ENCODE peak calls at places on chromosome 1, in eight cellular contexts. One of them, this sample, is unnamed.

GRCh38 chr1:162922196-162922595 is 61.2 kb upstream of the CCDC190 start:
- DNase-seq in CD4-positive, CD25-positive, alpha-beta regulatory T cell: no peak
- DNase-seq in Kasumi-1: no peak
- DNase-seq in head of caudate nucleus: no peak
- DNase-seq in stimulated activated CD8-positive, alpha-beta memory T cell treated with anti-CD3 and anti-CD28 coated beads, Interleukin-2, amount 100 ng/mL, for 48 hours: no peak
- DNase-seq in stimulated activated CD4-positive, alpha-beta T cell treated with anti-CD3 and anti-CD28 coated beads, TNF-alpha, amount 100 ng/mL, for 4 hours: no peak
- DNase-seq in Calu3: no peak
- DNase-seq in activated T-helper 9 cell treated with anti-CD3 and anti-CD28 coated beads, Interleukin-2, amount 50 U/mL, for 16 hours: no peak
- DNase-seq in this sample: no peak

GRCh38 chr1:162035241-162035640 is 11.6 kb upstream of the OLFML2B start:
- DNase-seq in CD4-positive, CD25-positive, alpha-beta regulatory T cell: no peak
- DNase-seq in Kasumi-1: no peak
- DNase-seq in head of caudate nucleus: no peak
- DNase-seq in stimulated activated CD8-positive, alpha-beta memory T cell treated with anti-CD3 and anti-CD28 coated beads, Interleukin-2, amount 100 ng/mL, for 48 hours: no peak
- DNase-seq in stimulated activated CD4-positive, alpha-beta T cell treated with anti-CD3 and anti-CD28 coated beads, TNF-alpha, amount 100 ng/mL, for 4 hours: no peak
- DNase-seq in Calu3: peak
- DNase-seq in activated T-helper 9 cell treated with anti-CD3 and anti-CD28 coated beads, Interleukin-2, amount 50 U/mL, for 16 hours: no peak
- DNase-seq in this sample: peak

GRCh38 chr1:55912438-55912837 is 666.9 kb downstream of the PLPP3 start:
- DNase-seq in CD4-positive, CD25-positive, alpha-beta regulatory T cell: no peak
- DNase-seq in Kasumi-1: no peak
- DNase-seq in head of caudate nucleus: no peak
- DNase-seq in stimulated activated CD8-positive, alpha-beta memory T cell treated with anti-CD3 and anti-CD28 coated beads, Interleukin-2, amount 100 ng/mL, for 48 hours: no peak
- DNase-seq in stimulated activated CD4-positive, alpha-beta T cell treated with anti-CD3 and anti-CD28 coated beads, TNF-alpha, amount 100 ng/mL, for 4 hours: no peak
- DNase-seq in Calu3: no peak
- DNase-seq in activated T-helper 9 cell treated with anti-CD3 and anti-CD28 coated beads, Interleukin-2, amount 50 U/mL, for 16 hours: no peak
- DNase-seq in this sample: no peak

GRCh38 chr1:23399229-23399628 is 25.3 kb downstream of the TCEA3 start:
- DNase-seq in CD4-positive, CD25-positive, alpha-beta regulatory T cell: no peak
- DNase-seq in Kasumi-1: no peak
- DNase-seq in head of caudate nucleus: no peak
- DNase-seq in stimulated activated CD8-positive, alpha-beta memory T cell treated with anti-CD3 and anti-CD28 coated beads, Interleukin-2, amount 100 ng/mL, for 48 hours: no peak
- DNase-seq in stimulated activated CD4-positive, alpha-beta T cell treated with anti-CD3 and anti-CD28 coated beads, TNF-alpha, amount 100 ng/mL, for 4 hours: no peak
- DNase-seq in Calu3: no peak
- DNase-seq in activated T-helper 9 cell treated with anti-CD3 and anti-CD28 coated beads, Interleukin-2, amount 50 U/mL, for 16 hours: no peak
- DNase-seq in this sample: no peak

GRCh38 chr1:33986389-33987095 is 122.7 kb downstream of the HMGB4 start:
- DNase-seq in CD4-positive, CD25-positive, alpha-beta regulatory T cell: no peak
- DNase-seq in Kasumi-1: no peak
- DNase-seq in head of caudate nucleus: peak
- DNase-seq in stimulated activated CD8-positive, alpha-beta memory T cell treated with anti-CD3 and anti-CD28 coated beads, Interleukin-2, amount 100 ng/mL, for 48 hours: no peak
- DNase-seq in stimulated activated CD4-positive, alpha-beta T cell treated with anti-CD3 and anti-CD28 coated beads, TNF-alpha, amount 100 ng/mL, for 4 hours: no peak
- DNase-seq in Calu3: no peak
- DNase-seq in activated T-helper 9 cell treated with anti-CD3 and anti-CD28 coated beads, Interleukin-2, amount 50 U/mL, for 16 hours: no peak
- DNase-seq in this sample: peak

GRCh38 chr1:3170566-3171453 is 101.8 kb downstream of the PRDM16 start:
- DNase-seq in CD4-positive, CD25-positive, alpha-beta regulatory T cell: no peak
- DNase-seq in Kasumi-1: no peak
- DNase-seq in head of caudate nucleus: peak
- DNase-seq in stimulated activated CD8-positive, alpha-beta memory T cell treated with anti-CD3 and anti-CD28 coated beads, Interleukin-2, amount 100 ng/mL, for 48 hours: no peak
- DNase-seq in stimulated activated CD4-positive, alpha-beta T cell treated with anti-CD3 and anti-CD28 coated beads, TNF-alpha, amount 100 ng/mL, for 4 hours: no peak
- DNase-seq in Calu3: peak
- DNase-seq in activated T-helper 9 cell treated with anti-CD3 and anti-CD28 coated beads, Interleukin-2, amount 50 U/mL, for 16 hours: no peak
- DNase-seq in this sample: no peak

GRCh38 chr1:166040223-166040622 is 126.6 kb downstream of the FAM78B start:
- DNase-seq in CD4-positive, CD25-positive, alpha-beta regulatory T cell: no peak
- DNase-seq in Kasumi-1: no peak
- DNase-seq in head of caudate nucleus: no peak
- DNase-seq in stimulated activated CD8-positive, alpha-beta memory T cell treated with anti-CD3 and anti-CD28 coated beads, Interleukin-2, amount 100 ng/mL, for 48 hours: no peak
- DNase-seq in stimulated activated CD4-positive, alpha-beta T cell treated with anti-CD3 and anti-CD28 coated beads, TNF-alpha, amount 100 ng/mL, for 4 hours: no peak
- DNase-seq in Calu3: no peak
- DNase-seq in activated T-helper 9 cell treated with anti-CD3 and anti-CD28 coated beads, Interleukin-2, amount 50 U/mL, for 16 hours: no peak
- DNase-seq in this sample: peak

GRCh38 chr1:22039594-22040347 is 12.7 kb upstream of the CDC42 start:
- DNase-seq in CD4-positive, CD25-positive, alpha-beta regulatory T cell: peak
- DNase-seq in Kasumi-1: peak
- DNase-seq in head of caudate nucleus: no peak
- DNase-seq in stimulated activated CD8-positive, alpha-beta memory T cell treated with anti-CD3 and anti-CD28 coated beads, Interleukin-2, amount 100 ng/mL, for 48 hours: peak
- DNase-seq in stimulated activated CD4-positive, alpha-beta T cell treated with anti-CD3 and anti-CD28 coated beads, TNF-alpha, amount 100 ng/mL, for 4 hours: peak
- DNase-seq in Calu3: peak
- DNase-seq in activated T-helper 9 cell treated with anti-CD3 and anti-CD28 coated beads, Interleukin-2, amount 50 U/mL, for 16 hours: peak
- DNase-seq in this sample: peak

GRCh38 chr1:84587099-84587498 is 12.9 kb upstream of the CTBS start:
- DNase-seq in CD4-positive, CD25-positive, alpha-beta regulatory T cell: no peak
- DNase-seq in Kasumi-1: no peak
- DNase-seq in head of caudate nucleus: no peak
- DNase-seq in stimulated activated CD8-positive, alpha-beta memory T cell treated with anti-CD3 and anti-CD28 coated beads, Interleukin-2, amount 100 ng/mL, for 48 hours: no peak
- DNase-seq in stimulated activated CD4-positive, alpha-beta T cell treated with anti-CD3 and anti-CD28 coated beads, TNF-alpha, amount 100 ng/mL, for 4 hours: no peak
- DNase-seq in Calu3: no peak
- DNase-seq in activated T-helper 9 cell treated with anti-CD3 and anti-CD28 coated beads, Interleukin-2, amount 50 U/mL, for 16 hours: no peak
- DNase-seq in this sample: no peak

GRCh38 chr1:53341961-53342707 is 14.3 kb upstream of the LRP8 start:
- DNase-seq in CD4-positive, CD25-positive, alpha-beta regulatory T cell: no peak
- DNase-seq in Kasumi-1: no peak
- DNase-seq in head of caudate nucleus: no peak
- DNase-seq in stimulated activated CD8-positive, alpha-beta memory T cell treated with anti-CD3 and anti-CD28 coated beads, Interleukin-2, amount 100 ng/mL, for 48 hours: no peak
- DNase-seq in stimulated activated CD4-positive, alpha-beta T cell treated with anti-CD3 and anti-CD28 coated beads, TNF-alpha, amount 100 ng/mL, for 4 hours: no peak
- DNase-seq in Calu3: no peak
- DNase-seq in activated T-helper 9 cell treated with anti-CD3 and anti-CD28 coated beads, Interleukin-2, amount 50 U/mL, for 16 hours: no peak
- DNase-seq in this sample: peak

GRCh38 chr1:228321478-228321877 is 85.2 kb downstream of the TRIM11 start:
- DNase-seq in CD4-positive, CD25-positive, alpha-beta regulatory T cell: no peak
- DNase-seq in Kasumi-1: no peak
- DNase-seq in head of caudate nucleus: no peak
- DNase-seq in stimulated activated CD8-positive, alpha-beta memory T cell treated with anti-CD3 and anti-CD28 coated beads, Interleukin-2, amount 100 ng/mL, for 48 hours: no peak
- DNase-seq in stimulated activated CD4-positive, alpha-beta T cell treated with anti-CD3 and anti-CD28 coated beads, TNF-alpha, amount 100 ng/mL, for 4 hours: no peak
- DNase-seq in Calu3: no peak
- DNase-seq in activated T-helper 9 cell treated with anti-CD3 and anti-CD28 coated beads, Interleukin-2, amount 50 U/mL, for 16 hours: no peak
- DNase-seq in this sample: no peak

GRCh38 chr1:216054593-216054992 is 368.7 kb downstream of the USH2A start:
- DNase-seq in CD4-positive, CD25-positive, alpha-beta regulatory T cell: no peak
- DNase-seq in Kasumi-1: no peak
- DNase-seq in head of caudate nucleus: peak
- DNase-seq in stimulated activated CD8-positive, alpha-beta memory T cell treated with anti-CD3 and anti-CD28 coated beads, Interleukin-2, amount 100 ng/mL, for 48 hours: no peak
- DNase-seq in stimulated activated CD4-positive, alpha-beta T cell treated with anti-CD3 and anti-CD28 coated beads, TNF-alpha, amount 100 ng/mL, for 4 hours: no peak
- DNase-seq in Calu3: no peak
- DNase-seq in activated T-helper 9 cell treated with anti-CD3 and anti-CD28 coated beads, Interleukin-2, amount 50 U/mL, for 16 hours: no peak
- DNase-seq in this sample: no peak

GRCh38 chr1:186564558-186564957 is 103.6 kb upstream of the PDC start:
- DNase-seq in CD4-positive, CD25-positive, alpha-beta regulatory T cell: no peak
- DNase-seq in Kasumi-1: no peak
- DNase-seq in head of caudate nucleus: no peak
- DNase-seq in stimulated activated CD8-positive, alpha-beta memory T cell treated with anti-CD3 and anti-CD28 coated beads, Interleukin-2, amount 100 ng/mL, for 48 hours: no peak
- DNase-seq in stimulated activated CD4-positive, alpha-beta T cell treated with anti-CD3 and anti-CD28 coated beads, TNF-alpha, amount 100 ng/mL, for 4 hours: no peak
- DNase-seq in Calu3: no peak
- DNase-seq in activated T-helper 9 cell treated with anti-CD3 and anti-CD28 coated beads, Interleukin-2, amount 50 U/mL, for 16 hours: no peak
- DNase-seq in this sample: no peak

GRCh38 chr1:209584186-209584776 is 767 bp downstream of the CAMK1G start:
- DNase-seq in CD4-positive, CD25-positive, alpha-beta regulatory T cell: no peak
- DNase-seq in Kasumi-1: no peak
- DNase-seq in head of caudate nucleus: peak
- DNase-seq in stimulated activated CD8-positive, alpha-beta memory T cell treated with anti-CD3 and anti-CD28 coated beads, Interleukin-2, amount 100 ng/mL, for 48 hours: no peak
- DNase-seq in stimulated activated CD4-positive, alpha-beta T cell treated with anti-CD3 and anti-CD28 coated beads, TNF-alpha, amount 100 ng/mL, for 4 hours: no peak
- DNase-seq in Calu3: no peak
- DNase-seq in activated T-helper 9 cell treated with anti-CD3 and anti-CD28 coated beads, Interleukin-2, amount 50 U/mL, for 16 hours: no peak
- DNase-seq in this sample: peak

GRCh38 chr1:24393892-24394291 is 19.7 kb downstream of the STPG1 start:
- DNase-seq in CD4-positive, CD25-positive, alpha-beta regulatory T cell: no peak
- DNase-seq in Kasumi-1: peak
- DNase-seq in head of caudate nucleus: no peak
- DNase-seq in stimulated activated CD8-positive, alpha-beta memory T cell treated with anti-CD3 and anti-CD28 coated beads, Interleukin-2, amount 100 ng/mL, for 48 hours: no peak
- DNase-seq in stimulated activated CD4-positive, alpha-beta T cell treated with anti-CD3 and anti-CD28 coated beads, TNF-alpha, amount 100 ng/mL, for 4 hours: no peak
- DNase-seq in Calu3: no peak
- DNase-seq in activated T-helper 9 cell treated with anti-CD3 and anti-CD28 coated beads, Interleukin-2, amount 50 U/mL, for 16 hours: no peak
- DNase-seq in this sample: no peak

This sample was measured in islet precursor cell.